ENCODE peak calls at places on chromosome 19, in nine cellular contexts. V is left kidney; J is fibroblast of pulmonary artery; W is AG09319; G is NCI-H774; L is activated T-helper 1 cell treated with anti-CD3 and anti-CD28 coated beads, Interleukin-2, amount 50 U/mL, for 16 hours; D is right cardiac atrium; A is GM12865; Q is AG04450. U is an unnamed sample.
A peak's percentile ranks its signal among the peaks of the same experiment; 100 is the strongest.

GRCh38 chr19:17562097-17562496 is 6.6 kb downstream of the COLGALT1 start:
- DNase-seq in W (no peak), L (no peak), D (no peak), V (no peak), J (no peak), Q (no peak), A (no peak), G (no peak), U (no peak)

GRCh38 chr19:33282036-33282686 is 20.2 kb downstream of the CEBPA start:
- DNase-seq in D (no peak), W (no peak), Q (no peak), L (no peak), J (no peak), A (no peak), V (peak; percentile 68), G (no peak), U (no peak)

GRCh38 chr19:34041922-34042521 is 130.3 kb upstream of the LSM14A start:
- DNase-seq in D (peak; percentile 70), J (peak; percentile 54), G (no peak), A (peak; percentile 64), W (no peak), V (peak; percentile 67), Q (no peak), L (peak; percentile 53), U (no peak)

GRCh38 chr19:53037101-53038097 is 7.1 kb upstream of the ERVV-2 start:
- DNase-seq in G (no peak), A (no peak), L (no peak), D (peak; percentile 49), Q (no peak), V (peak; percentile 87), W (peak; percentile 3), J (peak; percentile 59), U (no peak)

GRCh38 chr19:14441041-14441938 is 8.2 kb downstream of the PKN1 start:
- DNase-seq in Q (no peak), A (no peak), J (no peak), W (no peak), G (no peak), V (no peak), L (no peak), D (no peak), U (no peak)

GRCh38 chr19:56167064-56167578 is 8.7 kb upstream of the GALP start:
- DNase-seq in W (no peak), Q (no peak), L (no peak), V (peak; percentile 76), D (no peak), G (no peak), J (peak; percentile 34), A (no peak), U (peak; percentile 11)

GRCh38 chr19:883661-884211 is 9.3 kb downstream of the MED16 start:
- DNase-seq in G (peak; percentile 55), V (no peak), D (no peak), J (no peak), Q (no peak), L (no peak), A (no peak), W (no peak), U (no peak)

GRCh38 chr19:43759515-43759914 is 4.8 kb upstream of the SMG9 start:
- DNase-seq in V (no peak), G (no peak), W (no peak), A (peak; percentile 75), D (no peak), Q (no peak), J (no peak), L (no peak), U (peak; percentile 65)

GRCh38 chr19:33290956-33291622 is 11.2 kb downstream of the CEBPA start:
- DNase-seq in L (no peak), J (no peak), A (no peak), W (no peak), G (no peak), V (no peak), D (no peak), Q (no peak), U (no peak)

GRCh38 chr19:47241919-47242644 is 11.1 kb upstream of the BBC3 start:
- DNase-seq in A (no peak), L (no peak), J (no peak), V (no peak), Q (no peak), G (no peak), D (no peak), W (no peak), U (peak; percentile 56)

GRCh38 chr19:57664269-57665127 is 4.2 kb upstream of the ZSCAN4 start:
- DNase-seq in V (peak; percentile 89), A (no peak), Q (no peak), L (no peak), W (no peak), J (peak; percentile 66), D (peak; percentile 69), G (peak; percentile 52), U (peak; percentile 66)

GRCh38 chr19:6753178-6754031 is 13.8 kb downstream of the SH2D3A start:
- DNase-seq in G (no peak), V (peak; percentile 87), J (peak; percentile 72), W (no peak), L (peak; percentile 39), A (peak; percentile 96), Q (no peak), D (peak; percentile 88), U (peak; percentile 50)

GRCh38 chr19:45154064-45154827 is 6.5 kb downstream of the NKPD1 start:
- DNase-seq in V (no peak), G (no peak), Q (no peak), A (no peak), D (peak; percentile 80), L (no peak), J (peak; percentile 85), W (no peak), U (peak; percentile 83)

GRCh38 chr19:53509443-53509842 is 28.5 kb upstream of the ZNF331 start:
- DNase-seq in A (no peak), Q (no peak), W (no peak), V (no peak), G (no peak), J (no peak), L (no peak), D (no peak), U (no peak)

GRCh38 chr19:17948967-17949930 is 16.4 kb downstream of the CCDC124 start:
- DNase-seq in A (no peak), Q (no peak), D (no peak), V (peak; percentile 56), W (no peak), G (no peak), L (no peak), J (no peak), U (peak; percentile 14)

GRCh38 chr19:16258440-16258903 is 60.8 kb downstream of the AP1M1 start:
- DNase-seq in L (no peak), W (no peak), Q (no peak), G (no peak), V (peak; percentile 23), J (peak; percentile 33), D (peak; percentile 85), A (no peak), U (no peak)

GRCh38 chr19:28700176-28700575 is 512.8 kb downstream of the UQCRFS1 start:
- DNase-seq in W (no peak), G (no peak), D (no peak), L (no peak), A (no peak), J (no peak), Q (no peak), V (no peak), U (no peak)

GRCh38 chr19:5376928-5377327 is 36.3 kb upstream of the PTPRS start:
- DNase-seq in V (no peak), D (no peak), W (no peak), G (no peak), J (no peak), A (no peak), Q (no peak), L (no peak), U (no peak)

GRCh38 chr19:55210120-55210493 is 806 bp upstream of the PTPRH start:
- DNase-seq in L (no peak), J (peak; percentile 90), Q (peak; percentile 88), G (peak; percentile 89), V (no peak), W (peak; percentile 69), A (no peak), D (no peak), U (peak; percentile 87)

GRCh38 chr19:47230122-47230920 is 678 bp downstream of the BBC3 start:
- DNase-seq in J (peak; percentile 53), G (peak; percentile 28), D (peak; percentile 68), Q (no peak), V (peak; percentile 59), A (peak; percentile 80), L (peak; percentile 73), W (no peak), U (peak; percentile 56)

GRCh38 chr19:46726551-46726950 is 9.6 kb upstream of the PRKD2 start:
- DNase-seq in A (no peak), J (no peak), W (no peak), D (no peak), Q (no peak), G (no peak), V (no peak), L (no peak), U (no peak)

GRCh38 chr19:32901504-32902161 is 32.1 kb upstream of the SLC7A9 start:
- DNase-seq in A (no peak), L (no peak), G (no peak), D (no peak), J (no peak), V (no peak), W (no peak), Q (no peak), U (no peak)

GRCh38 chr19:49150106-49150943 is 4.9 kb downstream of the HRC start:
- DNase-seq in L (no peak), D (peak; percentile 86), G (peak; percentile 90), W (no peak), V (peak; percentile 96), Q (no peak), A (peak; percentile 66), J (peak; percentile 72), U (peak; percentile 91)

GRCh38 chr19:45473366-45474190 is 5.8 kb downstream of the FOSB start:
- DNase-seq in J (no peak), G (no peak), Q (no peak), W (peak; percentile 12), D (no peak), A (no peak), L (no peak), V (peak; percentile 48), U (no peak)

GRCh38 chr19:14475251-14476073 is at the start of gene PTGER1:
- DNase-seq in A (no peak), J (no peak), L (no peak), V (peak; percentile 77), Q (no peak), W (no peak), D (no peak), G (no peak), U (peak; percentile 61)

GRCh38 chr19:2123682-2124387 is 27.1 kb downstream of the IZUMO4 start:
- DNase-seq in Q (no peak), V (peak; percentile 72), J (peak; percentile 10), L (no peak), D (no peak), W (no peak), A (no peak), G (no peak), U (peak; percentile 11)

GRCh38 chr19:17766543-17767131 is 15.4 kb downstream of the FCHO1 start:
- DNase-seq in L (no peak), D (peak; percentile 81), Q (peak; percentile 32), W (peak; percentile 42), J (peak; percentile 90), G (peak; percentile 28), V (peak; percentile 93), A (peak; percentile 88), U (peak; percentile 83)

GRCh38 chr19:3324405-3324856 is 42.0 kb upstream of the NFIC start:
- DNase-seq in D (peak; percentile 61), W (no peak), V (no peak), L (peak; percentile 63), A (peak; percentile 57), Q (no peak), G (peak; percentile 39), J (peak; percentile 39), U (peak; percentile 44)

GRCh38 chr19:5782945-5783919 is 1.3 kb downstream of the PRR22 start:
- DNase-seq in A (no peak), V (no peak), J (no peak), W (no peak), G (no peak), Q (no peak), D (no peak), L (no peak), U (no peak)

GRCh38 chr19:51501594-51502263 is at the start of gene SIGLEC12:
- DNase-seq in L (no peak), D (peak; percentile 27), Q (no peak), G (no peak), J (no peak), W (no peak), A (peak; percentile 9), V (no peak), U (no peak)

GRCh38 chr19:39426170-39426569 is 9.6 kb downstream of the RPS16 start:
- DNase-seq in D (no peak), W (no peak), A (no peak), V (no peak), G (no peak), L (no peak), Q (no peak), J (no peak), U (peak; percentile 39)